ENCODE peak calls at places on chromosome 13, in eight cellular contexts. M is fibroblast of the aortic adventitia; Q is psoas muscle; E is adrenal gland; I is BE2C; U is effector memory CD4-positive, alpha-beta T cell; P is tibial nerve; N is CD4-positive, alpha-beta memory T cell. F is an unnamed sample.

GRCh38 chr13:77470986-77471385 is 64.5 kb upstream of the SCEL start:
- DNase-seq in M (peak; percentile 43), Q (no peak), E (no peak), I (no peak), U (no peak), P (peak; percentile 34), N (no peak), F (no peak)

GRCh38 chr13:113654175-113654560 is 3.8 kb downstream of the ATP4B start:
- DNase-seq in M (no peak), Q (no peak), E (no peak), I (peak; percentile 2), U (no peak), P (no peak), N (no peak), F (no peak)

GRCh38 chr13:100668408-100668807 is 6.2 kb downstream of the TMTC4 start:
- DNase-seq in M (peak; percentile 95), Q (no peak), E (no peak), I (no peak), U (no peak), P (no peak), N (no peak), F (no peak)

GRCh38 chr13:114068723-114069322 is 63.6 kb downstream of the RASA3 start:
- DNase-seq in M (peak; percentile 88), Q (no peak), E (no peak), I (no peak), U (no peak), P (peak; percentile 59), N (no peak), F (no peak)

GRCh38 chr13:44302233-44302632 is 71.4 kb upstream of the SERP2 start:
- DNase-seq in M (peak; percentile 79), Q (no peak), E (no peak), I (no peak), U (no peak), P (no peak), N (no peak), F (no peak)

GRCh38 chr13:51525567-51526165 is 58.6 kb upstream of the WDFY2 start:
- DNase-seq in M (peak; percentile 43), Q (no peak), E (no peak), I (no peak), U (no peak), P (no peak), N (no peak), F (no peak)

GRCh38 chr13:51894239-51894638 is 32.5 kb downstream of the CCDC70 start:
- DNase-seq in M (no peak), Q (no peak), E (no peak), I (peak; percentile 61), U (no peak), P (no peak), N (no peak), F (no peak)

GRCh38 chr13:99450416-99450815 is 50.9 kb upstream of the TM9SF2 start:
- DNase-seq in M (no peak), Q (no peak), E (no peak), I (no peak), U (no peak), P (no peak), N (no peak), F (no peak)

GRCh38 chr13:75702476-75702875 is 66.3 kb downstream of the LMO7 start:
- DNase-seq in M (no peak), Q (no peak), E (no peak), I (no peak), U (no peak), P (no peak), N (no peak), F (no peak)

GRCh38 chr13:70960841-70961443 is 852.7 kb upstream of the KLHL1 start:
- DNase-seq in M (peak; percentile 2), Q (no peak), E (no peak), I (peak; percentile 32), U (no peak), P (peak; percentile 22), N (no peak), F (peak; percentile 22)

GRCh38 chr13:98274921-98275487 is 97.9 kb upstream of the RNF113B start:
- DNase-seq in M (no peak), Q (no peak), E (no peak), I (no peak), U (no peak), P (no peak), N (no peak), F (no peak)

GRCh38 chr13:27549406-27549981 is 70.8 kb downstream of the LNX2 start:
- DNase-seq in M (no peak), Q (no peak), E (no peak), I (no peak), U (no peak), P (no peak), N (no peak), F (no peak)

GRCh38 chr13:43057653-43058317 is 34.4 kb downstream of the DNAJC15 start:
- DNase-seq in M (no peak), Q (no peak), E (no peak), I (no peak), U (peak; percentile 35), P (no peak), N (peak; percentile 67), F (peak; percentile 53)

GRCh38 chr13:95728957-95729356 is 52.0 kb downstream of the DNAJC3 start:
- DNase-seq in M (no peak), Q (no peak), E (no peak), I (no peak), U (no peak), P (no peak), N (no peak), F (no peak)

DNA sequence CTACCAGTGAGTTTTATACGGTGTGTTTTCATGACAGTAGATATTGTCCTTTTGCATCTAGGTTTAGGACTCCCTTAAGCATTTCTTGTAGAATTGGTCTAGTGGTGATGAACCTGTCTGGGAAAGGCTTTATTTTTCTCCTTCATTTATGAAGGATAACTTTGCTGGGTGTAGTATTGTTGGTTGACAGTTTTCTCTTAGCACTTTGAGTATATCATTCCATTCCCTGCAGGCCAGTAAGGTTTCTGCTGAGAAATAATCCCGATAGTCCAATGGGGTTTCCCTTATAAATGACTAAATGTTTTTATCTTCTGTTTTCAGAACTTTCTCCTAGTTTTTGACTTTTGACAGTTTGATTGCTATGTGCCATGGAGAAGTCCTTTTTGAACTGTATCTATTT is 57.2 kb downstream of the DNAJC3 start:
- DNase-seq in M (no peak), Q (no peak), E (no peak), I (no peak), U (no peak), P (no peak), N (no peak), F (no peak)
- H3K4me3 ChIP-seq in M (no peak overlapping the region), Q (no peak overlapping the region), E (no peak overlapping the region), I (no peak overlapping the region), U (no peak overlapping the region), P (no peak overlapping the region), N (no peak overlapping the region), F (no peak overlapping the region)

GRCh38 chr13:28680541-28680940 is 21.6 kb downstream of the POMP start:
- DNase-seq in M (no peak), Q (no peak), E (no peak), I (no peak), U (no peak), P (no peak), N (no peak), F (no peak)

GRCh38 chr13:28679628-28680027 is 20.7 kb downstream of the POMP start:
- DNase-seq in M (peak; percentile 37), Q (no peak), E (no peak), I (no peak), U (no peak), P (no peak), N (no peak), F (no peak)

GRCh38 chr13:28685892-28686291 is 27.0 kb downstream of the POMP start:
- DNase-seq in M (no peak), Q (no peak), E (no peak), I (no peak), U (no peak), P (no peak), N (no peak), F (no peak)

GRCh38 chr13:28685114-28685513 is 26.2 kb downstream of the POMP start:
- DNase-seq in M (no peak), Q (no peak), E (no peak), I (no peak), U (no peak), P (no peak), N (no peak), F (no peak)

DNA sequence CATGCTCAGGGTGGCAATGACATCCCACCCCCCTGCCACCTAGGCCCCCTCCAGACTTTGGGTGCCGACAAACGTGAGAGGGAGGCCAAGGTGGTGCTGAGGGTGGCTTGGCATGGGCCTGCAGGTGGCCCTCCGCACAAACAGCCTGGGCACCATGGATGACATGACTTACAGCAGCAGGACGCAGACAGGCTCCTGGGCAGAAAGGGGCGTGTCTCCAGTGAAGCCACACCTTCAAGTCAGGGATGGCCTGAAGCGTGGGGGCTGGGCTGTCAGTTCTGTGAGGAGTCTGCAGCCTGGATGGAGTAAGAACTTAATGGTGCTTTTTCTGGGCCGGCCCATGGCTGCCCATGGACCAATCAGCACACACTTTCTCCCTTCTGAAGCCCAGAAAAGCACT is 25.3 kb downstream of the POMP start:
- DNase-seq in M (no peak), Q (no peak), E (no peak), I (peak; percentile 73), U (no peak), P (no peak), N (no peak), F (no peak)
- H3K4me3 ChIP-seq in M (no peak overlapping the region), Q (no peak overlapping the region), E (no peak overlapping the region), I (no peak overlapping the region), U (no peak overlapping the region), P (no peak overlapping the region), N (no peak overlapping the region), F (no peak overlapping the region)

GRCh38 chr13:30442854-30443379 is 20.6 kb downstream of the UBE2L5 start:
- DNase-seq in M (no peak), Q (no peak), E (no peak), I (no peak), U (no peak), P (no peak), N (no peak), F (no peak)
- H3K4me3 ChIP-seq in M (no peak overlapping the region), Q (no peak overlapping the region), E (no peak overlapping the region), I (no peak overlapping the region), U (no peak overlapping the region), P (no peak overlapping the region), N (no peak overlapping the region), F (no peak overlapping the region)

DNA sequence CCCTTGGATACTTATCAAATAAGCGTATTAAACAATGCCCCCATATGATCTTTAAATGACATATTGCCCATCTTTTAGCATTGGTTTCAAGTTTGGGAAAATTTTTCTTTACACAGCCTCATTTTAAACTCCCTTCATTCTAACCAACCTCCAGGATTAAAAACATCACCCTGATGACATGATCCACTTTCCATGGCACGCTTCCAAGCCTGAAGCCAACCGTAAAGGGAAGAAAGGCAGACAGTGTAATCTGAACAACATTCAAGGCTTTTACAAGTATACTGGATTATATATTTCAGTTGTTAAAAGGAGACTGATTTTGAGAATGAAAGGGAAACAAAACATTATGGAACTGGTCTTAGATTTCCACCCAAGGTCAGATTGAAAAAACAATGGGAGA is 1721.9 kb downstream of the OLFM4 start:
- DNase-seq in M (no peak), Q (no peak), E (no peak), I (no peak), U (no peak), P (no peak), N (no peak), F (no peak)
- H3K4me3 ChIP-seq in M (no peak overlapping the region), Q (no peak overlapping the region), E (no peak overlapping the region), I (no peak overlapping the region), U (no peak overlapping the region), P (no peak overlapping the region), N (no peak overlapping the region), F (no peak overlapping the region)

GRCh38 chr13:31947105-31947504 is 84.5 kb upstream of the FRY start:
- DNase-seq in M (no peak), Q (no peak), E (no peak), I (no peak), U (no peak), P (no peak), N (no peak), F (no peak)
- H3K4me3 ChIP-seq in M (no peak overlapping the region), Q (peak overlapping the region; percentile 56), E (no peak overlapping the region), I (no peak overlapping the region), U (no peak overlapping the region), P (no peak overlapping the region), N (no peak overlapping the region), F (no peak overlapping the region)

GRCh38 chr13:96091164-96091931 is 1.4 kb downstream of the HS6ST3 start:
- DNase-seq in M (peak; percentile 25), Q (peak; percentile 13), E (peak; percentile 67), I (peak; percentile 61), U (no peak), P (no peak), N (no peak), F (no peak)
- H3K4me3 ChIP-seq in M (peak overlapping the region; percentile 53), Q (peak overlapping the region; percentile 61), E (peak overlapping the region; percentile 20), I (peak overlapping the region; percentile 61), U (no peak overlapping the region), P (peak overlapping the region; percentile 55), N (no peak overlapping the region), F (no peak overlapping the region)

F was measured in Jurkat, Clone E6-1.